ENCODE peak calls at places on chromosomes 3 and 15, in seven cellular contexts. F is PC-3; U is lower leg skin; X is mammary epithelial cell; M is body of pancreas; O is endothelial cell of umbilical vein; A is CD8-positive, alpha-beta T cell. H is an unnamed sample.

GRCh38 chr3:107752202-107752990 is 229.6 kb downstream of the BBX start:
- DNase-seq in F (peak), U (no peak), X (no peak), M (no peak), O (peak), A (no peak), H (no peak)

GRCh38 chr15:101296418-101297405 is 1.7 kb upstream of the SNRPA1 start:
- DNase-seq in F (peak), U (peak), X (peak), M (no peak), O (no peak), A (no peak), H (no peak)

GRCh38 chr15:72851586-72851985 is 68.0 kb upstream of the ADPGK start:
- DNase-seq in F (no peak), U (no peak), X (no peak), M (no peak), O (no peak), A (no peak), H (no peak)

GRCh38 chr15:89836255-89837133 is 21.8 kb upstream of the ANPEP start:
- DNase-seq in F (peak), U (peak), X (peak), M (peak), O (no peak), A (no peak), H (no peak)

GRCh38 chr3:30539772-30540171 is 66.6 kb upstream of the TGFBR2 start:
- DNase-seq in F (peak), U (no peak), X (peak), M (no peak), O (peak), A (no peak), H (no peak)

GRCh38 chr15:83062768-83063180 is 4.3 kb downstream of the BTBD1 start:
- DNase-seq in F (no peak), U (no peak), X (no peak), M (peak), O (no peak), A (no peak), H (no peak)

GRCh38 chr3:13718437-13718836 is 161.4 kb downstream of the WNT7A start:
- DNase-seq in F (no peak), U (peak), X (no peak), M (no peak), O (no peak), A (no peak), H (no peak)

GRCh38 chr15:80599359-80599758 is 95.8 kb upstream of the ABHD17C start:
- DNase-seq in F (peak), U (no peak), X (peak), M (no peak), O (peak), A (no peak), H (no peak)

GRCh38 chr3:177536873-177537272 is 339.6 kb upstream of the TBL1XR1 start:
- DNase-seq in F (no peak), U (no peak), X (no peak), M (no peak), O (no peak), A (no peak), H (no peak)

GRCh38 chr15:48722764-48723661 is 77.5 kb upstream of the FBN1 start:
- DNase-seq in F (peak), U (no peak), X (peak), M (no peak), O (peak), A (no peak), H (no peak)

GRCh38 chr3:8554725-8555621 is 53.4 kb downstream of the LMCD1 start:
- DNase-seq in F (no peak), U (peak), X (no peak), M (peak), O (no peak), A (no peak), H (peak)

GRCh38 chr15:74322558-74323180 is 44.8 kb downstream of the CYP11A1 start:
- DNase-seq in F (peak), U (peak), X (peak), M (peak), O (peak), A (peak), H (peak)

DNA sequence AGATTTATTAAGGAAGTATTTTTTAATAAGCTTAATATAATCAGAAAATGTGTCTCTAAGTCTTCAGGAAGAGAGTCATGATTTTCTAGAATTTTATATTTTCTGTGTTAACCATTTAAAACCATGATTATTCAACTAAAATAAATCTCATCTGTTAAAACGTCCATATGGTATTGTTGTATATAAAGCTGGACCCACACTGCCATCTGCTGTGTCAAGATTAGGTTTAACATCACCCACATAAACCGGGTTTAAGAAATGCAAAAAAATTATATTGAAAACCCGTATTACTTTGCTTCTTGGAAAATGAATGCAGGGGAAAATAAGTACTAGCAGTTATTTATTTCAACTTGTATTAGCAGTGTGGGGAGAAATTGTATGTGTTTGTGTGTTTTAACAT is 9.5 kb upstream of the CCDC66 start:
- DNase-seq in F (no peak), U (no peak), X (no peak), M (no peak), O (peak), A (no peak), H (no peak)
- TF ChIP-seq CTCF in F (peak), U (no peak), X (peak), M (no peak), O (no peak), A (no peak), H (no peak)

GRCh38 chr3:134190272-134190671 is 60.4 kb downstream of the RYK start:
- DNase-seq in F (no peak), U (no peak), X (no peak), M (no peak), O (no peak), A (no peak), H (no peak)
- TF ChIP-seq CTCF in F (no peak), U (no peak), X (no peak), M (no peak), O (no peak), A (no peak), H (peak)

DNA sequence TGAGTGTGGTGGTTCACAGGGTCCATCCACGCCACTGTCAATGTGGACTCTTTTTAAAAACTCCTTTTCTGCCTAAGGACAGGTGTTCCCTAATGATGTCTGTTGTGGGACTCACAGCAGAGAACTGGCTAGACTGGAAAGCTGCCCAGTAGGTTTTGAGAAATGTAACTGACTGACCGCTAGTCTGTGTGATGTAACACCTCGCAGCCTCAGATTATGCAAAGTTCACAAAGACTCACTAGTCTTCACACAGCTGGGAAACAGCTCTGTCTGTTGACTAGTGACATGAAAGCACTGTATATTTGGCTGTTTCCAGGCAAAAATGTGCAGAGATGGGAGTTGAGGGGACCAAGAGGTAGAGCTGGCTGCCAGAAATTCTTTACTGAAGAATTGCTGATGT is 10.4 kb downstream of the PDZRN3 start:
- DNase-seq in F (no peak), U (no peak), X (peak), M (peak), O (no peak), A (no peak), H (no peak)
- TF ChIP-seq CTCF in F (no peak), U (no peak), X (no peak), M (no peak), O (no peak), A (no peak), H (no peak)

GRCh38 chr15:98405013-98405412 is 243.3 kb upstream of the IGF1R start:
- DNase-seq in F (no peak), U (no peak), X (no peak), M (no peak), O (no peak), A (no peak), H (no peak)

GRCh38 chr15:98403569-98403968 is 244.8 kb upstream of the IGF1R start:
- DNase-seq in F (no peak), U (peak), X (no peak), M (no peak), O (no peak), A (no peak), H (no peak)

GRCh38 chr15:98412852-98413251 is 235.5 kb upstream of the IGF1R start:
- DNase-seq in F (peak), U (no peak), X (no peak), M (no peak), O (no peak), A (no peak), H (no peak)

GRCh38 chr15:98410328-98410727 is 238.0 kb upstream of the IGF1R start:
- DNase-seq in F (no peak), U (no peak), X (no peak), M (no peak), O (no peak), A (no peak), H (no peak)

DNA sequence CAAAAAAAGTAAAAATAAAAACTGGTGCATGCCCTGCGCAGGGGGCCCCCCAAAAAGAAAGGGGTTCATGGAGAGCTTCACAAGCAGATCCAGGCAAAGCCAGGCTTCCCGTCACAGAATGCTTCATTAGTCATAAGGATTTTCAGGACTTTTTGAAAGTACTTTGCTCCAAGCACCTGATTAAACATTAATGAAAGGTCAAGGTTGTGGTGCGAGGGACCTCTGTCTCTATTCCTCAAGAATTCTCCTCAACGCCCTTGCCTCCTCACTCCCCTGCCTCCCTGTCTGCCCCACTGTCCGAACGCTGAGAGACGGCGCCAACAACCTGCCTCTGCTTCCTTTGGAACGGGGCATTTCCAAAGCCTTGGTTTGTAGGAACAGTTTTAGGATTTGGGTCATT is 240.1 kb upstream of the IGF1R start:
- DNase-seq in F (no peak), U (no peak), X (no peak), M (no peak), O (no peak), A (no peak), H (no peak)
- TF ChIP-seq CTCF in F (no peak), U (no peak), X (no peak), M (no peak), O (no peak), A (no peak), H (no peak)

GRCh38 chr3:182239316-182239715 is 527.6 kb downstream of the SOX2 start:
- DNase-seq in F (no peak), U (no peak), X (no peak), M (no peak), O (no peak), A (no peak), H (no peak)
- TF ChIP-seq CTCF in F (no peak), U (no peak), X (no peak), M (no peak), O (no peak), A (no peak), H (peak)

H was measured in neural crest cell.